ENCODE peak calls at places on chromosomes 5 and 9, in seven cellular contexts. T is tibial artery, L is HCT116, E is neuronal stem cell, W is A673, C is transverse colon, U is left ventricle myocardium inferior. H is an unnamed sample.

GRCh38 chr5:112479418-112479817 is 60.3 kb upstream of the EPB41L4A start:
- DNase-seq in T (no peak), L (no peak), E (no peak), W (no peak), C (no peak), U (no peak), H (no peak)

GRCh38 chr9:33443047-33443446 is 4.3 kb downstream of the AQP3 start:
- DNase-seq in T (no peak), L (no peak), E (no peak), W (no peak), C (no peak), U (no peak), H (no peak)

GRCh38 chr9:77830618-77831285 is 182.6 kb upstream of the GNA14 start:
- DNase-seq in T (no peak), L (no peak), E (no peak), W (no peak), C (no peak), U (no peak), H (no peak)

GRCh38 chr9:36632892-36633291 is 60.2 kb downstream of the MELK start:
- DNase-seq in T (no peak), L (peak; percentile 7), E (no peak), W (peak; percentile 44), C (no peak), U (no peak), H (no peak)

GRCh38 chr9:80547613-80548012 is 975.8 kb downstream of the TLE4 start:
- DNase-seq in T (no peak), L (no peak), E (no peak), W (no peak), C (no peak), U (no peak), H (no peak)

GRCh38 chr5:174145821-174146220 is 100.3 kb downstream of the NSG2 start:
- DNase-seq in T (no peak), L (no peak), E (peak; percentile 31), W (no peak), C (no peak), U (no peak), H (no peak)

GRCh38 chr5:160493806-160494317 is 72.2 kb downstream of the PTTG1 start:
- DNase-seq in T (no peak), L (no peak), E (no peak), W (no peak), C (no peak), U (no peak), H (no peak)

GRCh38 chr5:56382896-56383295 is 149.8 kb upstream of the ANKRD55 start:
- DNase-seq in T (no peak), L (no peak), E (no peak), W (no peak), C (no peak), U (no peak), H (no peak)

GRCh38 chr5:17216974-17217325 is 481 bp upstream of the BASP1 start:
- DNase-seq in T (peak; percentile 72), L (no peak), E (peak; percentile 71), W (peak; percentile 88), C (no peak), U (no peak), H (peak; percentile 74)

GRCh38 chr5:6950250-6950649 is 237.0 kb downstream of the TENT4A start:
- DNase-seq in T (no peak), L (no peak), E (no peak), W (no peak), C (no peak), U (no peak), H (no peak)

GRCh38 chr5:179345429-179346321 is at the start of gene ADAMTS2:
- DNase-seq in T (peak; percentile 89), L (no peak), E (peak; percentile 57), W (peak; percentile 29), C (peak; percentile 50), U (peak; percentile 73), H (peak; percentile 92)

GRCh38 chr9:81680506-81680905 is 8.8 kb downstream of the TLE1 start:
- DNase-seq in T (no peak), L (no peak), E (no peak), W (no peak), C (no peak), U (no peak), H (no peak)

GRCh38 chr5:151660616-151661015 is 26.1 kb downstream of the SPARC start:
- DNase-seq in T (no peak), L (no peak), E (no peak), W (no peak), C (no peak), U (no peak), H (no peak)

GRCh38 chr9:16728128-16728505 is 142.4 kb downstream of the BNC2 start:
- DNase-seq in T (no peak), L (no peak), E (no peak), W (no peak), C (no peak), U (no peak), H (no peak)

GRCh38 chr9:114774504-114774903 is 31.3 kb downstream of the TNFSF15 start:
- DNase-seq in T (no peak), L (no peak), E (no peak), W (no peak), C (no peak), U (no peak), H (no peak)

GRCh38 chr9:3954228-3954949 is 345.5 kb downstream of the GLIS3 start:
- DNase-seq in T (no peak), L (no peak), E (peak; percentile 75), W (peak; percentile 89), C (no peak), U (no peak), H (no peak)

GRCh38 chr9:4508246-4508906 is 18.1 kb downstream of the SLC1A1 start:
- DNase-seq in T (no peak), L (no peak), E (no peak), W (no peak), C (no peak), U (no peak), H (no peak)

GRCh38 chr5:79560774-79561524 is 47.0 kb upstream of the HOMER1 start:
- DNase-seq in T (no peak), L (no peak), E (no peak), W (no peak), C (no peak), U (no peak), H (no peak)

GRCh38 chr5:127933348-127933747 is 150.2 kb upstream of the SLC12A2 start:
- DNase-seq in T (no peak), L (no peak), E (no peak), W (no peak), C (no peak), U (no peak), H (no peak)

GRCh38 chr5:127935398-127935797 is 148.2 kb upstream of the SLC12A2 start:
- DNase-seq in T (no peak), L (no peak), E (no peak), W (no peak), C (no peak), U (no peak), H (no peak)

GRCh38 chr5:127934791-127935256 is 148.7 kb upstream of the SLC12A2 start:
- DNase-seq in T (no peak), L (peak; percentile 94), E (peak; percentile 24), W (no peak), C (no peak), U (no peak), H (no peak)

GRCh38 chr5:127938746-127939145 is 144.8 kb upstream of the SLC12A2 start:
- DNase-seq in T (no peak), L (no peak), E (no peak), W (no peak), C (no peak), U (no peak), H (no peak)

DNA sequence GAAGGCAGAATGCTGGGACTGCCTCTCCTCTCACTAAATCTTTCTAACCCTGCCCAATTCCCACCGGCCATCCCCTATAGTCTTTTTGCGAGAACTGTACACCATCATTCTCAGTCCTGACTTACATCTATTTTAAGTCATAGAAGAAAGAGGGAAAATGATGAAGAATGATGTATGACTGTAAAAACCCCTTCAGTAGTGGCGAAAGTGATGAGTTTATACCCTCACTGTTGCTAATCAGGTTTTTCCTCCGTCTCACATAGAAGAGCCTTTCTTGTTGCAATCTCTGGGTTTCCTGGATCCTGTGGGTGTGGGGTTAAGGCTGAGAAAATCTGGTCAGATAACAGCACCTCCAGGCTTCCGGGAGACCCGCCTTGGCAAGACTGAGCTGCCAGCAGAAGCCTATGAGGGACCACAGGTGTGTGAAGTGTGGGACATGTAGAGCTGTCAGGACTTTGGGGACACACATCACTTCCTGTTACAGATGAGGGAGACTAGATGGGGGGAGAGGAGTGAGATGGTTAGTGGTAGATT is 147.1 kb upstream of the SLC12A2 start:
- DNase-seq in T (no peak), L (no peak), E (no peak), W (no peak), C (no peak), U (no peak), H (no peak)
- H3K27me3 ChIP-seq in T (no peaks in the 10 kb centered on the region), L (peaks cover 19% of the 10 kb centered on the region), E (no peaks in the 10 kb centered on the region), W (no peaks in the 10 kb centered on the region), C (no peaks in the 10 kb centered on the region), U (no peaks in the 10 kb centered on the region), H (no peaks in the 10 kb centered on the region)

DNA sequence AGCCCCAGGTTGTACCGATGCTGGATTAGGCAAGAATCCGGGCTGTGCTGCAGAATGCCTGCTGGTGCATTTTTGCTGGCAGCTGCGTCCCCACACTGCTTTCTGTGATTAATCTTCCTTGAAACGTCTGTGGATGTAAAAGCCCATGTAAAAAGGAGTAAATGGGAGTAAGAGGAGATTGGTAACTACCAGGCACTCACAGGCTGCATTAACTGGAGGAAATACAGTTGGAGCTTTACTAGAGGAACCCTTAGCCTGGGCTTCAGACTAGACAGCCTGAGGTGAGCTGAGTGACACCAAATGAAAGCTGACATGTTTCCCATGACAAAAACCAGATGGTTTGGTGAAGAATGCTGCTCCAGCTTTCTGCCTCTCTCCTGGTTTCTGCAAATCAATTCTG is 190.4 kb upstream of the GAS1 start:
- DNase-seq in T (no peak), L (no peak), E (no peak), W (no peak), C (no peak), U (no peak), H (no peak)
- H3K4me1 ChIP-seq in T (no peaks in the 10 kb centered on the region), L (no peaks in the 10 kb centered on the region), E (no peaks in the 10 kb centered on the region), W (peaks cover 7% of the 10 kb centered on the region), C (no peaks in the 10 kb centered on the region), U (no peaks in the 10 kb centered on the region), H (no peaks in the 10 kb centered on the region)

GRCh38 chr5:3129252-3129651 is 377.8 kb upstream of the IRX2 start:
- DNase-seq in T (no peak), L (no peak), E (no peak), W (no peak), C (no peak), U (no peak), H (no peak)
- H3K27me3 ChIP-seq in T (no peaks in the 10 kb centered on the region), L (no peaks in the 10 kb centered on the region), E (no peaks in the 10 kb centered on the region), W (no peaks in the 10 kb centered on the region), C (no peaks in the 10 kb centered on the region), U (peaks cover 31% of the 10 kb centered on the region), H (no peaks in the 10 kb centered on the region)

DNA sequence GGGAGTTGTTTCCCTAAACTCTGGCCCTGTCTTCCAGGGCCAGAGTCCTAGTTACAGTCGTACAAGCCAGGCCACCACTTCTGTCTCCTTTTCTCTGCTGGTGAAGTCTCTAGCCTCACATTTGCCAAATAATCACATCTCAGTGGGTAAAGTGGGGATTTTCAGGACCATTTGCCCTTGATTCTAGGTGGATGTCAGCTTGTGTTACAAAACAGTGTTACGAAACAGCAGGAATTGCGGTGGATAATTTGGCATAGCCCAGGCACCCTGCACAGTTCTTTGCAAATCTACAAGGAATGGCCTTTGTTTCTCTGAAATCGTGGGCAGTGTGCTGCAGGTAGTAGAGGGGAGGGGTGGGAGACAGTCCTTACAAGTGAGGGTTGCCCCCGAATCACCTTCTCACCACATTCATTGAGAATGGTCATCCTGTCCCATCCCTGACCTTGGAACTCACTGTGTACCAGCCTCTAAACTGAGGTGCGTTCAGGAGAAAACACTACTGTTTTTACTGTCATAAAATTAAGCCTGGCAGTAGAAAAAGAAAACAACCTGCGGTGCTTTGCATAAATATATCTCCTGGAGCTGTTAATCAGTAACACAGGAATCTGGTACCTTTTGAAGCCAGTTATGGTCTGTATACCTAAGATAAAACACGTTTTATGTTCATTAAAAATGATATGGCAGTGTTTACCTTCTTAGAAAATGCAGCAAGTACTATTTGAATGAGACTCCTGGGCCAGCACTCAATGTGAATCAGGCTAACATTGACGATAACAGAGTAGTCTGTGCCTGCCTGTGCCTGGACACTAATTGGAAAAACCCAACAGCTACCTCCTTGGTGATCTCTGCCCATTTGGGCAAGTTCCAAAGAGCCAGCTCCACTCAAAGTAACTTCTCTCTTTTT is 44.3 kb downstream of the CYSTM1 start:
- DNase-seq in T (no peak), L (no peak), E (no peak), W (no peak), C (no peak), U (no peak), H (no peak)
- H3K4me1 ChIP-seq in T (peaks cover 20% of the 10 kb centered on the region), L (peaks cover 89% of the 10 kb centered on the region), E (no peaks in the 10 kb centered on the region), W (peaks cover 14% of the 10 kb centered on the region), C (peaks cover 86% of the 10 kb centered on the region), U (peaks cover 100% of the 10 kb centered on the region), H (no peaks in the 10 kb centered on the region)

H was measured in aorta.